ENCODE peak calls at places on chromosome 19, in six cellular contexts. A, J, M, K, G and S are unnamed samples.

GRCh38 chr19:45960595-45961235 is 12.9 kb downstream of the NOVA2 start:
- DNase-seq in A (no peak), J (no peak), M (no peak), K (no peak), G (no peak), S (no peak)

GRCh38 chr19:32173836-32174235 is 171.6 kb upstream of the ZNF507 start:
- DNase-seq in A (no peak), J (no peak), M (no peak), K (no peak), G (no peak), S (no peak)

GRCh38 chr19:8731428-8732169 is 10.2 kb downstream of the OR2Z1 start:
- DNase-seq in A (no peak), J (no peak), M (no peak), K (no peak), G (no peak), S (no peak)

GRCh38 chr19:38852231-38853044 is 2.7 kb upstream of the HNRNPL start:
- DNase-seq in A (peak), J (peak), M (peak), K (peak), G (peak), S (peak)

GRCh38 chr19:13892885-13893284 is 13.0 kb downstream of the BRME1 start:
- DNase-seq in A (no peak), J (no peak), M (no peak), K (no peak), G (no peak), S (no peak)

GRCh38 chr19:17090501-17091074 is 15.0 kb downstream of the MYO9B start:
- DNase-seq in A (no peak), J (no peak), M (no peak), K (peak), G (peak), S (no peak)

GRCh38 chr19:28876604-28877123 is 336.3 kb downstream of the UQCRFS1 start:
- DNase-seq in A (no peak), J (no peak), M (no peak), K (no peak), G (peak), S (no peak)

GRCh38 chr19:38788478-38789243 is at the start of gene LGALS7B:
- DNase-seq in A (no peak), J (peak), M (no peak), K (no peak), G (no peak), S (no peak)

GRCh38 chr19:14550201-14550754 is 20.9 kb downstream of the TECR start:
- DNase-seq in A (peak), J (no peak), M (no peak), K (peak), G (peak), S (peak)

GRCh38 chr19:45973564-45974338 is at the start of gene NOVA2:
- DNase-seq in A (peak), J (peak), M (no peak), K (peak), G (peak), S (peak)

GRCh38 chr19:58555920-58556632 is 1.2 kb upstream of the CHMP2A start:
- DNase-seq in A (no peak), J (no peak), M (no peak), K (no peak), G (no peak), S (no peak)

GRCh38 chr19:49666120-49666444 is 349 bp downstream of the BCL2L12 start:
- DNase-seq in A (no peak), J (no peak), M (no peak), K (no peak), G (peak), S (no peak)
- TF ChIP-seq CTCF in A (no peak), J (no peak), M (no peak), K (no peak), G (no peak), S (no peak)

DNA sequence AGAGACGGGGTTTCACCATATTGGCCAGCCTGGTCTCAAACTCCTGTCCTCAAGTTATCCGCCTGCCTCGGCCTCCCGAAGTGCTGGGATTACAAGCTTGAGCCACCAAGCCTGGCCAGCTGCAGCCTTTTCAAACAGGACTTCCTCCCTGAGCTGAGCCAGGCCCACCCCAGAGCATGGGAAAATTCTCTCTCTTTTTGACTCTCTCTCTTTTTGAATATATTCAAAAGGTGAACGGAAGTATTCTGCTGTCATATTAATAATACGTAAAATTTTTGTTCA is 539 bp upstream of the ZNF506 start:
- DNase-seq in A (peak), J (no peak), M (no peak), K (no peak), G (peak), S (peak)
- H3K4me3 ChIP-seq in A (peak), J (peak), M (peak), K (peak), G (peak), S (peak)

DNA sequence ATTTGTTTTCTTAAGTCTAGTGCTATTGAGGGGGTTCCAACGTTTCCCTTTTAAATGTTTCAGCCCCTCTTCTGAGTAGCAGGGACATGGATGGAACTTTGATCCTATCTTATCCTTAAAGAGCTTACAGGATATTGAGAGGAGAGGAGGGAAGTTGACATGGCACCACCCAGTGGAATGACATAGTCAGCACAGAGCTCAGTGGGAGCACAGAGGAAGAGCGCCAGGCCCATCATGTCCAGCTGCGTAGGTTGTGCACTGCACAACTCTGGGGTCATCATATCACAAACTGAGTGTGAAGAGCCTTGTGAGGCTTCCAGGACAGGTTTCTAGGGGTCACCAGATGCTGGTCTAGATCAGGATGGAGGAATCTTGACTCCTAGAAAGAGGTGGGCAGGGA is 4.6 kb upstream of the CDC42EP5 start:
- DNase-seq in A (no peak), J (no peak), M (no peak), K (no peak), G (no peak), S (peak)
- TF ChIP-seq CTCF in A (no peak), J (no peak), M (no peak), K (peak), G (peak), S (peak)

DNA sequence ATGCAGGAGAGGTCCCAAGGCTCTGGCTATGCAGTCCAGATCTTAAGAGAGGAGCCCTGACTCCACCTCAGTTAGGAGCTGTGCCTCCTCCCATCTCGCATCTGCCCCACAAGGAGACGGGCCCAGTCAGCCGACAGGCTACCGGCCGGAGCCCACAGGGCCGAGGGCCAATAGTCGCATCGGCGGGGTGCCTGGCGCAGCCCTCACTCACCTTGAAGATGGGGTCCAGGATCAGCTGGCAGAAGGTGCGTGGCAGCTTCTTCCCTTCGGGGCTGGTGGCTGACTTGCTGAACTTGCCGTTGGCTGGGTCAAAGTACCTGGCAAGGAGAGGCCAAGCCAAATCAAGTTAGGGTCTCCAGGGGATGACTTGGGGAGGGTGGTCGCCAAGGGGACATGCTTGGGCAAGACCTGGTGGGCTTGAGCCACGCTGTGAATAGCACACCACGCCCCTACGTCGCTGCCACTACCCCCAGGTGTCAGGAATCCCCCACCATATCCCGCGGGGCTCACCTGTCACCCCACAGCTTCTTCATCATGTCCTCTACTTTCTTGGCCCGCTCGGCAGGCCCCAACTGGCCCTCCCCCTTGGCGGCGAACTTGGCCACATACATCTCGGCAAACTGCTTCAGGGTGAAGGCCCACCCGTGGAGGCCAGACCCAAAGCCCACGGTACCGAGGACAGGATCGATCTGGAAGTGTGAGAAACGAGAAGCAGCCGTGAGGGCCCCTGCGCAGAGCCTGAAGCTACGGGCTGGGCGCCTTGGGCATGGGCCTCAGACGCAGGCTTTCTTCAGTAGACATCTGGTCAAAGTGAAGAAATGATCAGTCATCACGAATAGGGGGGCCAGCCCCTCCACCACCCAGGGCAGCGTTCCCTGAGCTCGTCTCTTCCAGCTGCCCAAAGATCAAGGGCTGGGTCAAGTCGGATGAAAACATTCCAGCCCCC is 3.3 kb downstream of the EEF2 start:
- DNase-seq in A (no peak), J (no peak), M (no peak), K (no peak), G (no peak), S (peak)
- H3K4me3 ChIP-seq in A (no peak), J (no peak), M (no peak), K (no peak), G (no peak), S (no peak)

GRCh38 chr19:35621708-35622107 is 7.1 kb upstream of the RBM42 start:
- DNase-seq in A (no peak), J (no peak), M (no peak), K (no peak), G (no peak), S (no peak)

GRCh38 chr19:35620001-35620400 is 7.5 kb downstream of the HAUS5 start:
- DNase-seq in A (no peak), J (no peak), M (no peak), K (no peak), G (no peak), S (no peak)

GRCh38 chr19:35619290-35619923 is 6.9 kb downstream of the HAUS5 start:
- DNase-seq in A (no peak), J (no peak), M (no peak), K (no peak), G (no peak), S (no peak)

GRCh38 chr19:35615036-35615435 is 2.5 kb downstream of the HAUS5 start:
- DNase-seq in A (no peak), J (no peak), M (no peak), K (no peak), G (no peak), S (no peak)

GRCh38 chr19:35618857-35619256 is 6.3 kb downstream of the HAUS5 start:
- DNase-seq in A (no peak), J (no peak), M (no peak), K (no peak), G (no peak), S (no peak)
- TF ChIP-seq CTCF in A (no peak), J (no peak), M (no peak), K (peak), G (no peak), S (peak)